ENCODE peak calls at places on chromosomes 5 and 9, in ten cellular contexts. V is suprapubic skin; Q is spleen; Z is GM23248; W is ovary; F is sigmoid colon; U is CD8-positive, alpha-beta memory T cell; Y is tibial nerve; B is psoas muscle; G is endodermal cell. O is an unnamed sample. For H3K9me3, H3K4me1 and H3K36me3, the result is how much of the 10 kb centered on the place peaks cover.

GRCh38 chr5:9622891-9623547 is 7.1 kb downstream of the TAS2R1 start:
- DNase-seq in V (no peak), Q (no peak), Z (peak), W (no peak), F (no peak), U (no peak), Y (no peak), B (no peak), G (no peak), O (no peak)

GRCh38 chr5:160470437-160471341 is 49.0 kb downstream of the PTTG1 start:
- DNase-seq in V (no peak), Q (no peak), Z (no peak), W (no peak), F (no peak), U (no peak), Y (peak), B (no peak), G (no peak), O (no peak)

GRCh38 chr5:53482717-53483638 is 2.5 kb downstream of the FST start:
- DNase-seq in V (peak), Q (peak), Z (peak), W (no peak), F (peak), U (no peak), Y (no peak), B (peak), G (peak), O (peak)

GRCh38 chr9:130426467-130426773 is 18.3 kb upstream of the ASS1 start:
- DNase-seq in V (no peak), Q (no peak), Z (no peak), W (no peak), F (no peak), U (no peak), Y (no peak), B (no peak), G (no peak), O (no peak)

GRCh38 chr5:173629628-173630027 is 13.2 kb upstream of the BOD1 start:
- DNase-seq in V (no peak), Q (no peak), Z (no peak), W (no peak), F (no peak), U (no peak), Y (no peak), B (no peak), G (peak), O (no peak)

GRCh38 chr5:44605926-44606325 is 202.8 kb upstream of the MRPS30 start:
- DNase-seq in V (no peak), Q (no peak), Z (no peak), W (no peak), F (no peak), U (no peak), Y (no peak), B (no peak), G (no peak), O (no peak)

GRCh38 chr9:119368681-119369581 is at the start of gene BRINP1:
- DNase-seq in V (no peak), Q (no peak), Z (peak), W (no peak), F (no peak), U (no peak), Y (no peak), B (peak), G (peak), O (no peak)

GRCh38 chr5:1834022-1834551 is 32.9 kb downstream of the NDUFS6 start:
- DNase-seq in V (peak), Q (no peak), Z (no peak), W (no peak), F (no peak), U (no peak), Y (no peak), B (no peak), G (no peak), O (no peak)

GRCh38 chr9:33044677-33045282 is 19.7 kb downstream of the DNAJA1 start:
- DNase-seq in V (no peak), Q (no peak), Z (no peak), W (no peak), F (no peak), U (no peak), Y (no peak), B (no peak), G (peak), O (no peak)

GRCh38 chr9:116689117-116689516 is 2.0 kb downstream of the TRIM32 start:
- DNase-seq in V (no peak), Q (no peak), Z (no peak), W (no peak), F (no peak), U (no peak), Y (no peak), B (no peak), G (no peak), O (no peak)

GRCh38 chr9:126361810-126362238 is 35.2 kb downstream of the MVB12B start:
- DNase-seq in V (no peak), Q (no peak), Z (peak), W (no peak), F (no peak), U (no peak), Y (no peak), B (no peak), G (peak), O (no peak)
- H3K9me3 ChIP-seq in V (under half), Q (under half), Z (under half), W (under half), F (under half), U (under half), Y (under half), B (under half), G (under half), O (under half)

DNA sequence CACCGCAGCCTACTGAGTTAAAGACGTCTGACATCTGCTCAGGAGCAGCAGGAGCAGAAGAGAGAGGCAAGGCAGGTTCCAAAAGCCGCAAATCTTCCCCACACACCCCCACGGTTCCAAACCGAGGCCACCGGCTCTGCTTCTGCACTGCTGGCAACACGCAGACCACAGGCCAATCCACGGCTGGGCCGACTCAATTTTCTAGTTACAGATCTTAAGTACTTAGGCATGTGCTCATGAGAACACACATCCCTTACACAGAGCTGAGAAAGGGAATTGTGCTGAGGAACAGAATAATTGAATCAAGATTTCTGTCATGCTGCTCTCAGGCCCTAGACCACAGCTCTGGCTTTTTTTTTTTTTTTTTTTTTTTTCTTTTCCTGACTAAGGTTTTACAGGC is 32.6 kb downstream of the PAX5 start:
- DNase-seq in V (no peak), Q (no peak), Z (no peak), W (no peak), F (no peak), U (no peak), Y (no peak), B (no peak), G (peak), O (no peak)
- H3K4me1 ChIP-seq in V (under half), Q (under half), Z (under half), W (under half), F (under half), U (under half), Y (under half), B (under half), G (under half), O (under half)

DNA sequence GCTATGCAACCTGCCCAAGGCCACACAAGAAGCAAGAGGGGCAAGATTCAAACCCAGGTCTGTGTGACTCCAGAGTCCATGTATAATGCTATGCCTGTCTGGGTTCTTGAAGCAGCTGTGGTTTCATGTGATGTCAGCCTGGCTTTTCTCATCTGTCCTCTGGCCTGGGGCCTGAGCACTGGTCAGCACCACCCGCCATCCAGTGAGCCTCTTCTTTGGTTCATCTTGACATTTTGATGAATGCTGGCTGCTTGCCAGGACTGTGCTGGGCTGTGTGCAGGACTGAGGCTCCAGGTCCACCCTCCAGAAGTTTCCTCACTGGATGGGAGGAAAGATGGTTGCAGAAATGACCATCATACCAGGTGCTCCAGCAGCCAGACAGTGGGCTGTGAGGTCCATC is 61.5 kb downstream of the TSTD2 start:
- DNase-seq in V (no peak), Q (no peak), Z (no peak), W (no peak), F (peak), U (no peak), Y (no peak), B (peak), G (no peak), O (no peak)
- H3K36me3 ChIP-seq in V (under half), Q (under half), Z (under half), W (under half), F (under half), U (under half), Y (under half), B (under half), G (under half), O (under half)

GRCh38 chr9:99015448-99015847 is 71.7 kb downstream of the COL15A1 start:
- DNase-seq in V (no peak), Q (no peak), Z (no peak), W (no peak), F (no peak), U (no peak), Y (no peak), B (no peak), G (no peak), O (no peak)

GRCh38 chr9:99012957-99013512 is 69.3 kb downstream of the COL15A1 start:
- DNase-seq in V (no peak), Q (no peak), Z (peak), W (no peak), F (no peak), U (peak), Y (no peak), B (no peak), G (peak), O (no peak)

GRCh38 chr9:99013550-99013949 is 69.8 kb downstream of the COL15A1 start:
- DNase-seq in V (no peak), Q (no peak), Z (no peak), W (no peak), F (no peak), U (peak), Y (no peak), B (no peak), G (no peak), O (no peak)

GRCh38 chr9:99008187-99008586 is 64.5 kb downstream of the COL15A1 start:
- DNase-seq in V (no peak), Q (no peak), Z (no peak), W (no peak), F (no peak), U (no peak), Y (no peak), B (no peak), G (no peak), O (no peak)

DNA sequence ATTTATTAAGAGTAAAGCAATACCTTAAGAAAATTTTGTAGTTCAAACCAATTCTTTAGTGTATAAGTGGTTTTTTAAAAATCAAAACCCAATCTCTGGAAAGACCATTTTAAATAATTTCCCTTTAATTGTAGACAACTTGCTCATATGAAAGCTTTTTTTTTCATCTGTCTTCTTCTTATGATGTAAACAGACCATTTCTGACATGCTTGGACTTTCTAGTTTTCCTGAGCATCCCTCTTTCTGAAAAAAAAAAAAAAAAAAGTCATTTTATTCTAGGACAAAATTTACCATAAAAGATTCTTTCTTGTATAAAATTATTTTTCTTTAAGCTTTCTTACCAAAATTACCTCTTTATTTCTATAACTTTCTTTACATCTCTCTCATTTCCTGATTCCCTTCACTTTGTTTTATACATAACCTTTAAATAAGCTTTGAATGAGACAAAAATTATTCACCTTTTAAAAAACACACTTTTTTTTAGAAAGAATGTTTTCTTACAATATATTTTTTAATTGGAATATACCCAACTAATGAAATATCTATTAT is 67.5 kb downstream of the COL15A1 start:
- DNase-seq in V (no peak), Q (no peak), Z (peak), W (no peak), F (no peak), U (no peak), Y (no peak), B (no peak), G (no peak), O (no peak)
- H3K9me3 ChIP-seq in V (under half), Q (under half), Z (under half), W (under half), F (under half), U (under half), Y (under half), B (under half), G (half or more), O (under half)

DNA sequence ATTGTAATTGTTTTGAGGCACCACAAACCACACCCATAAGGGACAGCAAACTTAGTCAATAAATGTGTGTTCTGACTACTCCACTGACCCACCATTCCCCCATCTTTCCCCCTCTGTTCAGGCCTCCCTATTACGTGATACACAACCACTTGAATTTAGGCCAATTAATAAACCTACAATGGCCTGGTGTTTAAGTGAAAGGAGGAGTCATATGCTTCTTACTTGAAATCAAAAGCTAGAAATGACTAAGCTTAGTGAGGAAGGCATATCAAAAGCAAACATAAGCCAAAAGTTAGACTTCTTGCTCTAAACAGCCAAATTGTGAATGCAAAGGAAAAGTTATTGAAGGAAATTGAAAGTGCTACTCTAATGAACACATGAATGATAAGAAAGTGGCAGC is 14.6 kb downstream of the ZBTB43 start:
- DNase-seq in V (no peak), Q (no peak), Z (no peak), W (no peak), F (no peak), U (no peak), Y (no peak), B (no peak), G (no peak), O (no peak)
- H3K4me1 ChIP-seq in V (under half), Q (under half), Z (under half), W (under half), F (under half), U (under half), Y (under half), B (under half), G (under half), O (under half)

DNA sequence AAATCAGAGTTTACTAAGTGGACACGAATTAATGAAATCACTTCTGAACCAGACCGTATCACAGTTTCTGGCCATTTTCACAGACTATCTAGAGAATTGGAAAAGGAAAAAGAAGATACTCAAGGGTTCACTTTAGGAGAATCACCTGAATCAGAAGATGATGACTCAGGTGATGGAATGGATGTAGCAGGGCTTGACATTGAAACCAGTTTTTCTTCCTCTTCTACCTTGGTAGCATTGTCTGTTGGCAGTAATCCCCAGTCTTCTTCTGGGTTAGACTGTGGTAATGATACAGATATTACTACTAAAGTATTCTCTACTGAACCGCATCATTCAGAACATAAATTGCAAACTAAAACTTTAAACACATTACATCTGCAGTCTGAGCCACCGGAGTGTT is 38.5 kb downstream of the ICE1 start:
- DNase-seq in V (no peak), Q (no peak), Z (no peak), W (no peak), F (no peak), U (no peak), Y (no peak), B (no peak), G (no peak), O (no peak)
- H3K36me3 ChIP-seq in V (half or more), Q (half or more), Z (half or more), W (under half), F (under half), U (half or more), Y (under half), B (under half), G (half or more), O (half or more)

GRCh38 chr5:141320225-141321169 is at the start of gene TAF7:
- DNase-seq in V (peak), Q (peak), Z (peak), W (peak), F (peak), U (peak), Y (peak), B (peak), G (peak), O (peak)
- H3K9me3 ChIP-seq in V (under half), Q (half or more), Z (under half), W (under half), F (under half), U (under half), Y (under half), B (under half), G (half or more), O (under half)

DNA sequence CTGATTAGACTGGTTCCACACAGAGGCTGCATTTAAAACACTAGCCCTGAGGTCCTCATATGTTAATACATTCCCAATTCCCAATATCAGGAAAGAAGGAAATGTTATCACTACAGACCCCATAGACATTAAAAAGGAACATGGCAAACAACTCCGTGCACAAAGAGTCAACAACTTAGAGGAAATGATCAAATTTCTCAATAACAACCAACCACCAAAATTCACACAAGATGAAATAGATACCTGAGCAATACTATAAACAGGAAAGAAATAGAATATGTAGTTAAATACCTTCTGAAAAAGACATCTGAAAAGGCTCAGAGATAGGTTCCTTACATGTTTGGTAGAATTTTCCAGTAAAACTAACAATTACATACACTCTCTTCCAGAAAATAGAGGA is 28.9 kb downstream of the SEMA4D start:
- DNase-seq in V (no peak), Q (no peak), Z (no peak), W (no peak), F (no peak), U (no peak), Y (no peak), B (no peak), G (no peak), O (no peak)
- H3K4me1 ChIP-seq in V (under half), Q (under half), Z (under half), W (under half), F (under half), U (half or more), Y (under half), B (under half), G (under half), O (under half)

GRCh38 chr9:7174301-7174700 is 416.5 kb downstream of the KDM4C start:
- DNase-seq in V (no peak), Q (no peak), Z (no peak), W (no peak), F (no peak), U (no peak), Y (no peak), B (no peak), G (no peak), O (no peak)

GRCh38 chr9:7174884-7175283 is 417.1 kb downstream of the KDM4C start:
- DNase-seq in V (no peak), Q (no peak), Z (no peak), W (no peak), F (no peak), U (no peak), Y (no peak), B (no peak), G (peak), O (no peak)

GRCh38 chr9:7171461-7171860 is 413.7 kb downstream of the KDM4C start:
- DNase-seq in V (no peak), Q (no peak), Z (no peak), W (no peak), F (no peak), U (no peak), Y (no peak), B (no peak), G (no peak), O (no peak)

GRCh38 chr9:7172445-7173115 is 414.8 kb downstream of the KDM4C start:
- DNase-seq in V (no peak), Q (no peak), Z (peak), W (no peak), F (no peak), U (no peak), Y (no peak), B (no peak), G (no peak), O (no peak)

DNA sequence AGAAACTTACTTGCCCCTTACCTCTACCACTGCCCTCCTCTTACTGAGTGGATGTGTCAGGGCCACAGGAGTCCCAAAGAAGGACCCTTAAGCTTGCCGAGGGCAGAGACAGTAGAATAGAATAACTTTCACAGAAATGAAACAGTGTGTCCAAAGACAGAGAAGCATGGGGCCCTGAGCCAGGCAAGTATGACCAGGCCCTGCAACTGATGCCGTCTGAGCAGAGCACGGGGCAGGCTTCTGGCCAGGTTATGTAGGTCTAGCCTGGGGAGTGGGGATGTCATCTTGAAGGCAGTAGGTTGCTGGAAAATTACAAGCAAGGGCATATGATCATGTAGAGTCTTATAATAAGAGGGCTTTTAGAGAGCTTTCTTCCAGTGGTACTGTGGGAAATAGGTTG is 415.4 kb downstream of the KDM4C start:
- DNase-seq in V (no peak), Q (no peak), Z (peak), W (no peak), F (no peak), U (no peak), Y (no peak), B (no peak), G (no peak), O (no peak)
- H3K36me3 ChIP-seq in V (under half), Q (under half), Z (under half), W (under half), F (under half), U (under half), Y (under half), B (under half), G (under half), O (under half)

O was measured in HAP-1.